ENCODE peak calls at places on chromosome 9, in seven cellular contexts. X is G401; D is naive thymus-derived CD4-positive, alpha-beta T cell; C is skeletal muscle cell; Y is ACHN; S is tibial nerve; F is gastrocnemius medialis. W is an unnamed sample.

GRCh38 chr9:93300585-93301081 is 116.7 kb downstream of the WNK2 start:
- DNase-seq in S (no peak), D (no peak), C (no peak), Y (no peak), F (no peak), X (no peak), W (no peak)

GRCh38 chr9:95057121-95057520 is 260.4 kb downstream of the FANCC start:
- DNase-seq in S (no peak), C (no peak), F (no peak), Y (no peak), D (no peak), X (no peak), W (no peak)

GRCh38 chr9:89361031-89361430 is 42.7 kb downstream of the SECISBP2 start:
- DNase-seq in Y (no peak), D (no peak), S (no peak), F (no peak), C (no peak), X (no peak), W (no peak)

GRCh38 chr9:135255033-135255842 is 167.8 kb downstream of the OLFM1 start:
- DNase-seq in F (no peak), X (no peak), Y (no peak), S (no peak), D (no peak), C (no peak), W (no peak)

GRCh38 chr9:85040806-85041575 is 371.5 kb downstream of the NTRK2 start:
- DNase-seq in S (no peak), D (no peak), C (no peak), X (peak; percentile 23), Y (no peak), F (no peak), W (no peak)

GRCh38 chr9:127447416-127448111 is 3.6 kb downstream of the RPL12 start:
- DNase-seq in Y (peak; percentile 11), D (no peak), C (no peak), X (no peak), S (no peak), F (no peak), W (no peak)

GRCh38 chr9:136643596-136644342 is 18.9 kb upstream of the EGFL7 start:
- DNase-seq in F (no peak), S (no peak), X (no peak), C (no peak), D (no peak), Y (no peak), W (no peak)

GRCh38 chr9:115099891-115100290 is 18.1 kb downstream of the TNC start:
- DNase-seq in F (no peak), Y (no peak), X (peak; percentile 9), D (no peak), C (no peak), S (no peak), W (no peak)

GRCh38 chr9:128174062-128174461 is 14.0 kb downstream of the BBLN start:
- DNase-seq in X (no peak), D (no peak), Y (no peak), F (no peak), C (no peak), S (no peak), W (no peak)

GRCh38 chr9:131423171-131423581 is 29.3 kb downstream of the PRRC2B start:
- DNase-seq in S (peak; percentile 40), D (no peak), C (peak; percentile 67), X (peak; percentile 76), Y (peak; percentile 92), F (no peak), W (peak; percentile 97)

GRCh38 chr9:101727621-101728524 is 10.6 kb downstream of the GRIN3A start:
- DNase-seq in X (peak; percentile 53), Y (peak; percentile 34), F (no peak), C (no peak), S (no peak), D (no peak), W (peak; percentile 11)

GRCh38 chr9:71756753-71757152 is 11.6 kb downstream of the CEMIP2 start:
- DNase-seq in F (no peak), S (no peak), C (no peak), D (no peak), Y (no peak), X (no peak), W (no peak)

GRCh38 chr9:129580211-129580915 is 40.5 kb downstream of the C9orf50 start:
- DNase-seq in C (no peak), D (no peak), X (no peak), S (no peak), Y (no peak), F (no peak), W (no peak)

GRCh38 chr9:35728041-35728971 is 3.7 kb downstream of the TLN1 start:
- DNase-seq in Y (peak; percentile 83), X (no peak), F (peak; percentile 67), C (peak; percentile 71), S (peak; percentile 42), D (no peak), W (peak; percentile 97)

GRCh38 chr9:89755835-89756234 is 151.0 kb downstream of the GADD45G start:
- DNase-seq in F (no peak), X (no peak), D (no peak), S (no peak), C (peak; percentile 30), Y (no peak), W (peak; percentile 4)

GRCh38 chr9:89766981-89767380 is 162.2 kb downstream of the GADD45G start:
- DNase-seq in F (no peak), Y (no peak), D (no peak), X (no peak), C (no peak), S (no peak), W (no peak)

GRCh38 chr9:130982636-130983282 is 26.2 kb upstream of the LAMC3 start:
- DNase-seq in D (no peak), S (no peak), Y (no peak), X (no peak), C (no peak), F (no peak), W (no peak)

GRCh38 chr9:79195904-79196303 is 375.9 kb upstream of the TLE4 start:
- DNase-seq in C (peak; percentile 81), S (no peak), F (no peak), X (no peak), Y (no peak), D (no peak), W (no peak)

GRCh38 chr9:135241381-135242380 is 154.2 kb downstream of the OLFM1 start:
- DNase-seq in F (no peak), S (no peak), D (no peak), X (no peak), Y (no peak), C (no peak), W (no peak)

GRCh38 chr9:6931913-6932312 is 174.1 kb downstream of the KDM4C start:
- DNase-seq in C (peak; percentile 69), X (peak; percentile 75), F (no peak), S (no peak), D (no peak), Y (peak; percentile 47), W (peak; percentile 87)

GRCh38 chr9:91720313-91720712 is 229.7 kb downstream of the ROR2 start:
- DNase-seq in X (no peak), D (no peak), F (no peak), Y (no peak), S (no peak), C (no peak), W (no peak)

GRCh38 chr9:93089481-93089991 is 6.5 kb upstream of the CARD19 start:
- DNase-seq in C (no peak), Y (no peak), F (no peak), S (no peak), X (no peak), D (no peak), W (no peak)

GRCh38 chr9:125409637-125410521 is 148.3 kb downstream of the GAPVD1 start:
- DNase-seq in D (no peak), F (no peak), Y (peak; percentile 30), X (peak; percentile 60), S (no peak), C (no peak), W (no peak)

GRCh38 chr9:111176511-111176910 is 138.2 kb upstream of the LPAR1 start:
- DNase-seq in X (no peak), F (no peak), D (no peak), Y (no peak), C (no peak), S (no peak), W (peak; percentile 29)

GRCh38 chr9:6354072-6354686 is 26.0 kb downstream of the TPD52L3 start:
- DNase-seq in D (no peak), Y (peak; percentile 60), F (no peak), S (no peak), C (peak; percentile 31), X (peak; percentile 43), W (peak; percentile 83)

GRCh38 chr9:26292943-26293342 is 599.7 kb downstream of the CAAP1 start:
- DNase-seq in S (no peak), F (no peak), D (no peak), Y (peak; percentile 94), X (no peak), C (peak; percentile 40), W (peak; percentile 89)

GRCh38 chr9:35341585-35341984 is 148.3 kb upstream of the RUSC2 start:
- DNase-seq in X (no peak), S (peak; percentile 16), D (no peak), F (peak; percentile 66), Y (no peak), C (peak; percentile 68), W (no peak)

GRCh38 chr9:3750311-3750710 is 224.5 kb upstream of the RFX3 start:
- DNase-seq in S (no peak), X (no peak), F (no peak), D (no peak), Y (peak; percentile 32), C (no peak), W (no peak)

W was measured in kidney glomerular epithelial cell.